ENCODE peak calls at places on chromosome 4, in four cellular contexts. W is IMR-90, L is neuronal stem cell, Z is H9. X is an unnamed sample.
A peak's percentile ranks its signal among the peaks of the same experiment; 100 is the strongest.

GRCh38 chr4:25857403-25857802 is 5.4 kb downstream of the SEL1L3 start:
- DNase-seq in Z (no peak), L (no peak), W (no peak), X (no peak)

GRCh38 chr4:140870427-140870826 is 114.2 kb upstream of the TBC1D9 start:
- DNase-seq in Z (no peak), W (no peak), L (no peak), X (no peak)

GRCh38 chr4:39032218-39033085 is at the start of gene TMEM156:
- DNase-seq in L (no peak), W (peak; percentile 80), Z (no peak), X (no peak)

GRCh38 chr4:176186721-176187395 is 8.5 kb downstream of the SPATA4 start:
- DNase-seq in W (no peak), L (no peak), Z (no peak), X (no peak)

GRCh38 chr4:38132140-38132673 is 172.0 kb downstream of the PTTG2 start:
- DNase-seq in L (no peak), W (peak; percentile 99), Z (no peak), X (peak; percentile 82)

GRCh38 chr4:103012085-103012484 is 7.4 kb downstream of the SLC9B1 start:
- DNase-seq in Z (no peak), L (no peak), W (peak; percentile 83), X (no peak)

GRCh38 chr4:153113838-153114105 is 90.5 kb upstream of the TRIM2 start:
- DNase-seq in L (no peak), W (no peak), Z (no peak), X (no peak)

GRCh38 chr4:107210450-107211239 is 174.5 kb upstream of the DKK2 start:
- DNase-seq in Z (no peak), W (peak; percentile 36), L (no peak), X (peak; percentile 41)

GRCh38 chr4:128648021-128648420 is 161.5 kb upstream of the JADE1 start:
- DNase-seq in W (no peak), Z (no peak), L (no peak), X (no peak)

GRCh38 chr4:84697159-84697558 is 114.2 kb downstream of the CDS1 start:
- DNase-seq in W (no peak), Z (no peak), L (no peak), X (no peak)

GRCh38 chr4:77697860-77698599 is 92.4 kb downstream of the CXCL13 start:
- DNase-seq in L (no peak), W (peak; percentile 67), Z (peak; percentile 65), X (no peak)

GRCh38 chr4:174177536-174177935 is 105.9 kb downstream of the FBXO8 start:
- DNase-seq in W (no peak), Z (no peak), L (no peak), X (no peak)

GRCh38 chr4:24683116-24683515 is 98.8 kb upstream of the DHX15 start:
- DNase-seq in Z (no peak), L (no peak), W (no peak), X (no peak)

GRCh38 chr4:10118355-10119004 is 1.9 kb upstream of the WDR1 start:
- DNase-seq in L (no peak), Z (no peak), W (no peak), X (no peak)

GRCh38 chr4:180060159-180060889 is 2182.9 kb upstream of the TENM3 start:
- DNase-seq in L (peak; percentile 5), Z (no peak), W (peak; percentile 37), X (peak; percentile 4)

GRCh38 chr4:80043534-80043933 is 29.5 kb downstream of the ANTXR2 start:
- DNase-seq in Z (no peak), L (no peak), W (peak; percentile 18), X (no peak)

GRCh38 chr4:73189274-73189810 is 69.3 kb downstream of the ANKRD17 start:
- DNase-seq in Z (no peak), W (peak; percentile 20), L (no peak), X (peak; percentile 68)

DNA sequence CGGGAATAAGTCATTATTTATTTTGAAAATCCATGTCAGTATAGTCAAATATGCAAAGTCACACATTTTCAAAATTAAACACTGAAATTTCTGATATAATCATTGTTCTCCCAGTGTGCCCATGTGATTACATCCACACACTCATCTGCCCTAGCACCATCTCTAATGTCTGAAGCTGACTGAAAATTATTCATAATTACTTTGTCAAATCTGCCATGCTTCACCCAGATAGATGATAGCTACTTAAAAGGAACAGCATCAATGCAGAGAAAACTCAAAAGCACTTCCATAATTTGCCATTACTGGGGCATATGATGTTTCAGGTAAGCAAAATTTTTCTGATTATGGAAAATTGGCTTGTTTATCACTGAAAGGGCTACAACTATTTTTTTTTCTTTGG is 1433.3 kb upstream of the IGFBP7 start:
- DNase-seq in L (no peak), Z (no peak), W (no peak), X (no peak)
- H4K91ac ChIP-seq in L (no peak overlapping the region), Z (no peak overlapping the region), W (no peak overlapping the region), X (no peak overlapping the region)

GRCh38 chr4:109816082-109816442 is 500 bp downstream of the GAR1 start:
- DNase-seq in L (no peak), Z (no peak), W (no peak), X (peak; percentile 27)
- H3K9ac ChIP-seq in L (peak overlapping the region; percentile 87), Z (peak overlapping the region; percentile 82), W (peak overlapping the region; percentile 95), X (peak overlapping the region; percentile 73)

GRCh38 chr4:8280158-8280875 is 10.8 kb downstream of the HTRA3 start:
- DNase-seq in L (no peak), Z (no peak), W (no peak), X (no peak)
- H4K91ac ChIP-seq in L (peak overlapping the region; percentile 85), Z (no peak overlapping the region), W (peak overlapping the region; percentile 67), X (no peak overlapping the region)

DNA sequence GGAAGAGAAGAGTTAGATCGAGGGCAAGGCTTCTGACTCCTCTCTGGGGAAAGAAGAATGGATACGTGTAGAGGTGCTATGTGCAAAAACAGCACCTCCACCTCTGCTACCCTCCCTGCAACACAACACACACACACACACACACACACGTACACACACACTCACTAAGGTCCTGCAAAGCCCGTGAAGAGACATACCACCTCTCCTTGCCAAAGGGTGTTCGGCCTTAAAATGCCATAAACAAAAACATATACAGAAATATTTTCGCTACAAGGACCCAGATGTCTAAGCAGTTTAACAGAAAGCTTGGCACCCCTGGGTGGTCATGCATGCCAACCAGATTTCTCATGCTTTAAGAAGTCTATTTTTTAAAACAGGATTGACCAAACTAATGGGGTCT is 1.5 kb downstream of the TIFA start:
- DNase-seq in L (no peak), W (peak; percentile 8), Z (no peak), X (no peak)
- H3K9ac ChIP-seq in L (no peak overlapping the region), W (no peak overlapping the region), Z (no peak overlapping the region), X (no peak overlapping the region)

DNA sequence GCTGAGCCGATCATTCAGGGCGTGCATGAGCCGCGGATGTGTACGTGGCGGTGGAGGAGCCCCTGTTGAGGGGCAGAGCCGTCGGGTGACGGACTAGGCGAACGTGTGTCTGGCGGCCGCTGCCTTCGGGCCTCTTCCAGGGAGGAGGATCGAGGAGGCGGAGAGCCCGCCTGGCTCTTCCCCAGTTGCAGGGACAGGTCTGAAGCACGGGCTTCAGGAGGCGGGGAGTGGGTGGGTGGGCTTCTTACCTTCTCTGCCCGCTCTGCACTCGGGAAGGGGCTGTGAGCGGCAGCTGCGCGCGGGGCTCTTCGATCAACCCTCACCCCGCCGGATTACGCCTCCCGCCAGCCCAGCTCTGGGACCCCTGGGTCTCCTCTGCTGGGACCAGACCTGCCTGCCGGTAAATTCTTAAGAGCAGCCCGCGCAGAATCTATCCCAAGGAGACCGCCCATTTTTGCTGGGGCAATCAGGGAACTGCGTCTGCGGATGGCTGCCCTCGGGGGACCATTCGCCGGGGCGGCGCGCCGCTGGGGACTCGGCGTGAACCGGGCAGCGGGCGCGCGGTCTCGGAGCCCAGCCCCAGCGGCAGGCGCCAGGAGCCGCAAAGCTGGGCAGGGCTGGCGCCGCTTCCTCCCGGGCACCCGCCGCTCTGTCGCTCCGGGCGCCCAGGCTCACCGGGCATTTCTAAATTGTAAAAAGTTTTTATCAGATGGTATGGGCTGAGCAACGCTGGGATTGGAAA is 4.9 kb downstream of the PLAC8 start:
- DNase-seq in W (peak; percentile 3), L (peak; percentile 42), Z (peak; percentile 67), X (peak; percentile 47)
- H4K91ac ChIP-seq in W (peak overlapping the region; percentile 50), L (no peak overlapping the region), Z (no peak overlapping the region), X (peak overlapping the region; percentile 82)

X was measured in trophoblast cell.